ENCODE peak calls at places on chromosomes 1 and 21, in five cellular contexts. H, G, J, Y and N are unnamed samples.

GRCh38 chr1:65147424-65148177 is 402 bp upstream of the AK4 start:
- DNase-seq in H (peak), G (peak), J (peak), Y (peak), N (peak)

GRCh38 chr21:34204481-34205439 is 131.4 kb downstream of the MRPS6 start:
- DNase-seq in H (peak), G (no peak), J (no peak), Y (peak), N (peak)

GRCh38 chr1:39204441-39205081 is at the start of gene MACF1:
- DNase-seq in H (no peak), G (peak), J (peak), Y (peak), N (no peak)

GRCh38 chr1:100438789-100439188 is 86.5 kb downstream of the CDC14A start:
- DNase-seq in H (no peak), G (no peak), J (no peak), Y (no peak), N (no peak)

GRCh38 chr1:228989176-228989575 is 253.9 kb downstream of the RHOU start:
- DNase-seq in H (no peak), G (no peak), J (no peak), Y (no peak), N (no peak)

GRCh38 chr1:226706664-226707063 is 32.4 kb downstream of the ITPKB start:
- DNase-seq in H (peak), G (no peak), J (no peak), Y (no peak), N (peak)

GRCh38 chr1:156499194-156499702 is 1.3 kb downstream of the MEF2D start:
- DNase-seq in H (no peak), G (no peak), J (no peak), Y (peak), N (no peak)

GRCh38 chr1:113812661-113813135 is 422 bp upstream of the RSBN1 start:
- DNase-seq in H (no peak), G (no peak), J (no peak), Y (peak), N (no peak)

DNA sequence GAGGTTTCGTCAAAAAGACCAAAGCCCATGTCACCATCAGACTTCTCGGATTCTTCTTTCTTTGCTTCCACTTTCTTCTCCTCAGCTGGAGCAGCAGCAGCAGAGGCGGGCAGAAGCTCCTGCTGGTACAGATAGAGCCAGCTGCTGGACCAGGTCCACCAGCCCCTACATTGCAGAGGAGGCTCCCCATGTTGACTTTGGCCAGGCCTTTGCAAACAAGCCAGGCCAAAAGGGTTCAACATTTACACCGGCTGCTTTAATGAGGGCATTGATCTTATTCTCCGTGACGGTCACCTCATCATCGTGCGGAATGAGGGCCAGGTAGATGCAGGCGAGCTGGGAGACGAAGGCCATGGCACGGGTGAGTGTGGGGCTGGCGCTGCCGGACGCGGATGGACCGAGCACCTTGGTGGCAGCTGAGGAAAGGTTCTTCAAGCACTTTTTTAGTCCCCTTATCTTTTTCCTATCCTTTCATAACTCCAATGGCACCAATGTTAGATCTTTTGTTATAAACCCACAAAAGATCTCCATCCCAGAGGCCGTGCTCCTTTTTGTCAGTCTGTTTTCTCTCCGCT is 358.5 kb downstream of the RGS7 start:
- DNase-seq in H (no peak), G (no peak), J (no peak), Y (no peak), N (no peak)
- TF ChIP-seq CTCF in H (no peak), G (no peak), J (no peak), Y (no peak), N (no peak)

DNA sequence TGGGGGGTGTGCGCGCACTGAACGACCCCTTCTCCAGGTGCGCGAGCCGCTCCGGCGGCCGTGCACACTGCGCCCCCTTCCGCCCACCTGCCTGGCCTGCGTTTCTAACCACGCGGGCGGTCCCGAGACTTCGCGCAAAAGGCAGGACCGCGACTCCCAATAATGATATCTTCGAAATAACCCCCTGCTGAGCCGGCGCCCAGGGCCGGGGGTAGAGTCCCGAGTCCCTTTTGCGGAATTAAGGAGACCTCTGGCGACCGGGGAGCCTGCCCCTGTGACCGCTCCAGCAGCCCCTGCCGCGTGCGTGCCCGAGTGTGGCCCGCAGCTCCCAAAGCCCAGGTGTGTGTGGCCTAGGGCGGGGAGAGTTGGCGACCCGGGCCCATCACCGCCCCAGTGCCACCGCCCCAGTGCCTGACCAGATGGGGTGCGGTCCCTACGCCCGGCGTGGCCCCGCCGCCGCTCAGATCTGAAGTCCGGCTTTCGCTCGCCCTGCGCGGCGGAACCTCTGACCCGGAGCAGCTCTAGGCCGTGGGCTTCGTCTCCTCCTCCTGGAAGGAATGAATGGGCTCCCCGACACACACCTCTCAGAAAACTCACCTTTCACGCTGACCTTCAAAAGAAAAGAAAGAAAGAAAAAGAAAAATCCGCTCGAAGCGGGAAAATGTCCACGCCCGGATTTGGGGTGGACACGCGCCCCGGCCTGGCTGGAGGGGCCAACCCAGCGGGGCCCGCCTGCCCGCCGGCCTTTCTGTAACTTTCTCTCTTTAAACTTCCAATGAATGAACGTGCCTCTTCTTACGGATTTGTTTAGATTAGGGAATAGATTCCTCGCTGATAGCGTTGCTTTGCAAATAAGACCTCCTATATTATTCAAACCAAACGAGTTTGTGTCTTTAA is 5.5 kb upstream of the SIM2 start:
- DNase-seq in H (no peak), G (peak), J (no peak), Y (peak), N (peak)
- TF ChIP-seq CTCF in H (no peak), G (peak), J (peak), Y (peak), N (peak)

DNA sequence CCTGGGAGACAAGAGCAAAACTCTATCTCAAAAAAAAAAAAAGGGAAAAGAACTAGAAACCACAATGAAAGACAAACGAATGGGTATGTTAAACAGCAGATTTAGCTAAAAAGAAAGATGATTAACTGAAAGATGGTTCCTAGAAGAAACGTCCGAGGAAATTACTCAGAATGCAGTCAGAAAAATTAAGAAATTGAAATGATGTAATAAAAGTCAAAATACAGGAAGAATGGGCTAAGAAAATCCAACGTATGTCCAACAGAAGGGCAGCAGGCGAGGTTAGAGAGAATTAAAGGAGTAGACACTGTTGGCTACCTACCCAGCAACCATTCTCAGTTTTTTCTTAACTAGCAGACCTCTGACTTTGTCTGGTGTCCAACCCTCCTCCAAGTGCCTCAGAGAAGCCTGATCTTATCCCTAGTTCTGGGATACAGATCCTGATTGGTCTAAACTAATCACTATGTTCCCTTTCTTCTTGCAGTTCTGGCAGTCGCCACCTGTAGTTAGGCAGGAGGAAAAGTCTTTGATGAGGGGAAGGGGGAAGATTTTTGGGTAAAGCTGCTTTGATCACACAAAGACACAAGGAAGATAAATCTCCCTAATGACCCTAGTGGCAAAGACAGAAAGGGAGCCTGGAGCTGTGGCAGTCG is 25.7 kb downstream of the GPR161 start:
- DNase-seq in H (no peak), G (no peak), J (no peak), Y (peak), N (no peak)
- TF ChIP-seq CTCF in H (peak), G (no peak), J (no peak), Y (no peak), N (no peak)

GRCh38 chr1:63917571-63918394 is 144.0 kb downstream of the ROR1 start:
- DNase-seq in H (peak), G (peak), J (no peak), Y (peak), N (peak)
- TF ChIP-seq CTCF in H (peak), G (peak), J (peak), Y (peak), N (no peak)

DNA sequence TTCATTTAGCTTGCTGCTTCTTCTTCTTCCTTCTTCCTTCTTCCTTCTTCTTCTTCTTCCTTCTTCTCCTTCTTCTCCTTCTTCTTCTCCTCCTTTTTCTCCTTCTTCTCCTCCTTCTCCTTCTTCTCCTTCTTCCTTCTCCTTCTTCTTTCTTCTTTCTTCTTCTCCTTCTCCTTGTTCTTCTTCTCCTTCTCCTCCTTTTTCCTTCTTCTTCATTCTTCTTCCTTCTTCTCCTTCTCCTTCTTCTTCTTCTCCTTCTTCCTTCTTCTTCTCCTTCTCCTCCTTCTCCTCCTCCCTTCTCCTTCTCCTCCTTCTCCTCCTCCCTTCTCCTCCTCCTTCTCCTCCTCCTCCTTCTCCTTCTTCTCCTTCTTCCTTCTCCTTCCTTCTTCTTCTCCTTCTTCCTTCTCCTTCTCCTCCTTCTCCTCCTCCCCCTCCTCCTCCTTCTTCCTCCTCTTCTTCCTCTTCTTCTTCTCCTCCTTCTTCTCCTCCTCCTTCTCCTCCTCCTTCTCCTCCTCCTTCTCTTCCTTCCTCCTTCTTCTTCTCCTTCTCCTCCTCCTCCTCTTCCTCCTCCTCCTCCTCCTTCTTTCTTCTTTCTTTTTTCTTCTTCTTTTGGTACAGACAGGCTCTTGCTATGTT is 110.1 kb downstream of the ST3GAL3 start:
- DNase-seq in H (no peak), G (no peak), J (no peak), Y (no peak), N (no peak)
- TF ChIP-seq CTCF in H (no peak), G (no peak), J (no peak), Y (no peak), N (no peak)

GRCh38 chr1:47436304-47436978 is 1.4 kb upstream of the FOXD2 start:
- DNase-seq in H (peak), G (peak), J (peak), Y (peak), N (peak)
- TF ChIP-seq CTCF in H (peak), G (peak), J (peak), Y (peak), N (peak)

GRCh38 chr21:26966360-26966977 is 419 bp downstream of the ADAMTS5 start:
- DNase-seq in H (peak), G (no peak), J (peak), Y (no peak), N (no peak)

GRCh38 chr21:26965091-26965566 is 1.8 kb downstream of the ADAMTS5 start:
- DNase-seq in H (no peak), G (no peak), J (no peak), Y (no peak), N (no peak)

GRCh38 chr21:26966978-26967913 is at the start of gene ADAMTS5:
- DNase-seq in H (peak), G (peak), J (peak), Y (peak), N (peak)

GRCh38 chr21:26964379-26964778 is 2.5 kb downstream of the ADAMTS5 start:
- DNase-seq in H (no peak), G (no peak), J (peak), Y (peak), N (no peak)

DNA sequence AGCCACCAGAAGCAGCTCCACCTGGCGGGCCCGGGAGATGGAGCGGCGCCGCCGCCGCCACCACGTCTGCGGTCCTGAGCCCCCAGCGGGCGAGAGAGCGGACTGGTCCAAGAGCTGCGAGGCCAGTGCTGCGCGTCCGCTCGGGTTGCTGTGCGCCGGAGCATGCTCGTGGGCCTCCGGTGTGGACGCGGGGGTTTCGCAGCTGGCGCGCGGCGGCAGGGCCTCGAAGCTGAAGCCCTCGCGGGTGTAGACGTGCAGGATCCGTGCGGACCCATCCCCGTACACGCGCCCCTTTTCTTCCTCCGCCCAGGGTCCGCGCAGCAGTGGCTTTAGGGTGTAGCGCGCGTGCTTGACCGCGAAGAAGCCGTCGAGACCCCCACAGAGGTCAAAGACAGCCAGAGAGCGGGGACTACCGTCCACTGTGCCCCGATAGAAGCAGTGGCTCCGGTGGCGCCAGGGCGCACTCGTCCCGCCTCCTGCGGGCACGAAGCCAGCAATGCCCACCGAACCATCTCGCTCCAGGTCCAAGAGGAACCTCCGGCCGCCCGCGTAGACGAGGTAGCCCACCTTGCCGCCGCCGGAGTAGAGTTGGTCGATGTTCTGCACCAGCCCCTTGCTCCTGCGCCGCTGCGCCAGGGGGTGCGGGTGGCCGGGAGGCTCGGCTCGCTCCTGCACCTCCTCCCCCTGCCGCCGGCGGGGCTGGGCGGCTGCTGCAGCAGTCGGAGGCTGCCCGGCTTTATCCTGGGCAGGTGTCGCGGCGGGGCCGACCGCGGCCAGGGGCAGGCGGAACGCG is 1.1 kb downstream of the ADAMTS5 start:
- DNase-seq in H (peak), G (peak), J (peak), Y (peak), N (peak)
- TF ChIP-seq CTCF in H (peak), G (peak), J (peak), Y (peak), N (peak)

GRCh38 chr1:35764283-35764682 is 5.5 kb downstream of the CLSPN start:
- DNase-seq in H (no peak), G (no peak), J (no peak), Y (no peak), N (no peak)

GRCh38 chr1:35769759-35770446 is at the start of gene CLSPN:
- DNase-seq in H (peak), G (peak), J (peak), Y (peak), N (peak)

GRCh38 chr1:35768350-35769187 is 1.2 kb downstream of the CLSPN start:
- DNase-seq in H (no peak), G (no peak), J (no peak), Y (no peak), N (no peak)

GRCh38 chr1:35773711-35774110 is 3.9 kb upstream of the CLSPN start:
- DNase-seq in H (no peak), G (no peak), J (no peak), Y (no peak), N (no peak)

GRCh38 chr1:35769188-35769758 is 505 bp downstream of the CLSPN start:
- DNase-seq in H (peak), G (peak), J (peak), Y (peak), N (peak)
- TF ChIP-seq CTCF in H (peak), G (no peak), J (peak), Y (peak), N (no peak)

DNA sequence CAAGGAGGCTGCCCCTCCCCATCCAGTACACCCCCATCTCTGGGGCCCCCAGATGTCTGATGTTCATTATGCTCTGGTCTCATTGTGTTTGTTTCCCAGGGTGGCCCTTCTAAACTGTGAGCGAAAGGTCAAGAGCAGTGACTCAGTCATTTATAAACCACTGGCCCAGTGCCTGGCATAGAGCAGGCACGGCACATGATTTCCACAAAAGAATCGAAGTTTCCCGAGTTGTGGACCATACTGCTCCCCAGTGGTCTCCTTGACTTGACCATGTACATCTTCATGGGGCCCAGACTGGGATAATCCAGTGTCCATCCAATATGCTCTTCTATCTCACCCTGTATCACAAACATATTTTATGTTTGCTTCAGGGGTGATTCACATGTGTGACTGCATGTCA is 153.3 kb downstream of the NR5A2 start:
- DNase-seq in H (no peak), G (no peak), J (no peak), Y (no peak), N (no peak)
- TF ChIP-seq CTCF in H (no peak), G (no peak), J (no peak), Y (no peak), N (no peak)